ENCODE peak calls at places on chromosomes 4 and X, in eight cellular contexts. One of them, this sample, is unnamed.

GRCh38 chr4:163941221-163941865 is 446.9 kb downstream of the TMA16 start:
- DNase-seq in adipocyte: no peak
- DNase-seq in MM.1S: no peak
- DNase-seq in trophoblast cell: no peak
- DNase-seq in GM23248: no peak
- DNase-seq in neural progenitor cell: no peak
- DNase-seq in neuronal stem cell: no peak
- DNase-seq in colonic mucosa: no peak
- DNase-seq in this sample: no peak

GRCh38 chr4:113442821-113443220 is 318.7 kb downstream of the CAMK2D start:
- DNase-seq in adipocyte: no peak
- DNase-seq in MM.1S: no peak
- DNase-seq in trophoblast cell: no peak
- DNase-seq in GM23248: no peak
- DNase-seq in neural progenitor cell: no peak
- DNase-seq in neuronal stem cell: no peak
- DNase-seq in colonic mucosa: no peak
- DNase-seq in this sample: no peak

GRCh38 chrX:66015152-66015827 is 24.6 kb downstream of the VSIG4 start:
- DNase-seq in adipocyte: no peak
- DNase-seq in MM.1S: peak
- DNase-seq in trophoblast cell: peak
- DNase-seq in GM23248: no peak
- DNase-seq in neural progenitor cell: no peak
- DNase-seq in neuronal stem cell: no peak
- DNase-seq in colonic mucosa: no peak
- DNase-seq in this sample: no peak

GRCh38 chr4:110099638-110100037 is 98.8 kb downstream of the ELOVL6 start:
- DNase-seq in adipocyte: no peak
- DNase-seq in MM.1S: no peak
- DNase-seq in trophoblast cell: no peak
- DNase-seq in GM23248: no peak
- DNase-seq in neural progenitor cell: no peak
- DNase-seq in neuronal stem cell: no peak
- DNase-seq in colonic mucosa: no peak
- DNase-seq in this sample: no peak

GRCh38 chr4:175823015-175823741 is 11.1 kb upstream of the GPM6A start:
- DNase-seq in adipocyte: no peak
- DNase-seq in MM.1S: no peak
- DNase-seq in trophoblast cell: no peak
- DNase-seq in GM23248: no peak
- DNase-seq in neural progenitor cell: no peak
- DNase-seq in neuronal stem cell: no peak
- DNase-seq in colonic mucosa: no peak
- DNase-seq in this sample: no peak

GRCh38 chrX:19326567-19326966 is 17.2 kb upstream of the PDHA1 start:
- DNase-seq in adipocyte: no peak
- DNase-seq in MM.1S: no peak
- DNase-seq in trophoblast cell: no peak
- DNase-seq in GM23248: no peak
- DNase-seq in neural progenitor cell: no peak
- DNase-seq in neuronal stem cell: no peak
- DNase-seq in colonic mucosa: no peak
- DNase-seq in this sample: no peak

GRCh38 chrX:73944582-73944947 is 359.4 kb upstream of the ZCCHC13 start:
- DNase-seq in adipocyte: no peak
- DNase-seq in MM.1S: no peak
- DNase-seq in trophoblast cell: no peak
- DNase-seq in GM23248: peak
- DNase-seq in neural progenitor cell: peak
- DNase-seq in neuronal stem cell: no peak
- DNase-seq in colonic mucosa: no peak
- DNase-seq in this sample: no peak

GRCh38 chrX:2266445-2267349 is 234.1 kb downstream of the DHRSX start:
- DNase-seq in adipocyte: no peak
- DNase-seq in MM.1S: no peak
- DNase-seq in trophoblast cell: no peak
- DNase-seq in GM23248: no peak
- DNase-seq in neural progenitor cell: no peak
- DNase-seq in neuronal stem cell: no peak
- DNase-seq in colonic mucosa: no peak
- DNase-seq in this sample: no peak

GRCh38 chr4:108372678-108373077 is 203.9 kb upstream of the LEF1 start:
- DNase-seq in adipocyte: no peak
- DNase-seq in MM.1S: peak
- DNase-seq in trophoblast cell: no peak
- DNase-seq in GM23248: no peak
- DNase-seq in neural progenitor cell: no peak
- DNase-seq in neuronal stem cell: no peak
- DNase-seq in colonic mucosa: no peak
- DNase-seq in this sample: no peak

GRCh38 chr4:108367751-108368150 is 199.0 kb upstream of the LEF1 start:
- DNase-seq in adipocyte: no peak
- DNase-seq in MM.1S: no peak
- DNase-seq in trophoblast cell: peak
- DNase-seq in GM23248: no peak
- DNase-seq in neural progenitor cell: no peak
- DNase-seq in neuronal stem cell: no peak
- DNase-seq in colonic mucosa: no peak
- DNase-seq in this sample: no peak

GRCh38 chr4:108369035-108369655 is 200.4 kb upstream of the LEF1 start:
- DNase-seq in adipocyte: no peak
- DNase-seq in MM.1S: no peak
- DNase-seq in trophoblast cell: no peak
- DNase-seq in GM23248: no peak
- DNase-seq in neural progenitor cell: no peak
- DNase-seq in neuronal stem cell: no peak
- DNase-seq in colonic mucosa: no peak
- DNase-seq in this sample: no peak

GRCh38 chr4:108370291-108370690 is 201.6 kb upstream of the LEF1 start:
- DNase-seq in adipocyte: no peak
- DNase-seq in MM.1S: no peak
- DNase-seq in trophoblast cell: no peak
- DNase-seq in GM23248: no peak
- DNase-seq in neural progenitor cell: peak
- DNase-seq in neuronal stem cell: no peak
- DNase-seq in colonic mucosa: no peak
- DNase-seq in this sample: no peak

GRCh38 chr4:108370826-108371225 is 202.1 kb upstream of the LEF1 start:
- DNase-seq in adipocyte: no peak
- DNase-seq in MM.1S: no peak
- DNase-seq in trophoblast cell: no peak
- DNase-seq in GM23248: no peak
- DNase-seq in neural progenitor cell: no peak
- DNase-seq in neuronal stem cell: no peak
- DNase-seq in colonic mucosa: no peak
- DNase-seq in this sample: no peak
- H3K9ac ChIP-seq in adipocyte: no peak
- H3K9ac ChIP-seq in MM.1S: no peak
- H3K9ac ChIP-seq in trophoblast cell: no peak
- H3K9ac ChIP-seq in GM23248: no peak
- H3K9ac ChIP-seq in neural progenitor cell: no peak
- H3K9ac ChIP-seq in neuronal stem cell: no peak
- H3K9ac ChIP-seq in colonic mucosa: no peak
- H3K9ac ChIP-seq in this sample: no peak

GRCh38 chr4:99815597-99816011 is 1.0 kb upstream of the DAPP1 start:
- DNase-seq in adipocyte: no peak
- DNase-seq in MM.1S: peak
- DNase-seq in trophoblast cell: peak
- DNase-seq in GM23248: peak
- DNase-seq in neural progenitor cell: no peak
- DNase-seq in neuronal stem cell: no peak
- DNase-seq in colonic mucosa: peak
- DNase-seq in this sample: no peak

GRCh38 chr4:99817310-99817885 is 771 bp downstream of the DAPP1 start:
- DNase-seq in adipocyte: no peak
- DNase-seq in MM.1S: peak
- DNase-seq in trophoblast cell: peak
- DNase-seq in GM23248: no peak
- DNase-seq in neural progenitor cell: no peak
- DNase-seq in neuronal stem cell: no peak
- DNase-seq in colonic mucosa: no peak
- DNase-seq in this sample: no peak

GRCh38 chr4:99816611-99817309 is at the start of gene DAPP1:
- DNase-seq in adipocyte: no peak
- DNase-seq in MM.1S: peak
- DNase-seq in trophoblast cell: peak
- DNase-seq in GM23248: no peak
- DNase-seq in neural progenitor cell: no peak
- DNase-seq in neuronal stem cell: no peak
- DNase-seq in colonic mucosa: peak
- DNase-seq in this sample: no peak

GRCh38 chr4:99821918-99822503 is 5.4 kb downstream of the DAPP1 start:
- DNase-seq in adipocyte: no peak
- DNase-seq in MM.1S: peak
- DNase-seq in trophoblast cell: no peak
- DNase-seq in GM23248: no peak
- DNase-seq in neural progenitor cell: no peak
- DNase-seq in neuronal stem cell: no peak
- DNase-seq in colonic mucosa: no peak
- DNase-seq in this sample: no peak

DNA sequence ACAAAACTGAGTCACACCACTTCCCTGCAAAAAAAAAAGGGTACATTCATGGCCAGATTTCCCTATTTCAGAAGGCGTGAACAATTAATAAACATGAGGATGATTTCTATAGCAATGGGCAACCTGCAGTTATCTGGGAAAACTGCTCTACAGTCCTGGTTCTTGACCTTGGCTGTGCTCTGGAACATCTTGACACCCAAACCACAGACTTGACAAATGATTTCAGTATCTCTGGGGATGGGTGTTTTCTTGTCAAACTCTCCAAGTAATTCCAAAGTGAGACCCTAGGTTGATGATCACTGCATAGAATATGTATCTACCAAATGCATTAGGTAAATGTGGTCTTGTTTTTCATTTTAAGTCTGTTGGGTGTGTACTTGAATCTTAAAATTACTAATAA is 2.0 kb downstream of the DAPP1 start:
- DNase-seq in adipocyte: no peak
- DNase-seq in MM.1S: no peak
- DNase-seq in trophoblast cell: no peak
- DNase-seq in GM23248: no peak
- DNase-seq in neural progenitor cell: no peak
- DNase-seq in neuronal stem cell: no peak
- DNase-seq in colonic mucosa: no peak
- DNase-seq in this sample: no peak
- H3K9ac ChIP-seq in adipocyte: no peak
- H3K9ac ChIP-seq in MM.1S: peak
- H3K9ac ChIP-seq in trophoblast cell: no peak
- H3K9ac ChIP-seq in GM23248: no peak
- H3K9ac ChIP-seq in neural progenitor cell: no peak
- H3K9ac ChIP-seq in neuronal stem cell: no peak
- H3K9ac ChIP-seq in colonic mucosa: no peak
- H3K9ac ChIP-seq in this sample: no peak

DNA sequence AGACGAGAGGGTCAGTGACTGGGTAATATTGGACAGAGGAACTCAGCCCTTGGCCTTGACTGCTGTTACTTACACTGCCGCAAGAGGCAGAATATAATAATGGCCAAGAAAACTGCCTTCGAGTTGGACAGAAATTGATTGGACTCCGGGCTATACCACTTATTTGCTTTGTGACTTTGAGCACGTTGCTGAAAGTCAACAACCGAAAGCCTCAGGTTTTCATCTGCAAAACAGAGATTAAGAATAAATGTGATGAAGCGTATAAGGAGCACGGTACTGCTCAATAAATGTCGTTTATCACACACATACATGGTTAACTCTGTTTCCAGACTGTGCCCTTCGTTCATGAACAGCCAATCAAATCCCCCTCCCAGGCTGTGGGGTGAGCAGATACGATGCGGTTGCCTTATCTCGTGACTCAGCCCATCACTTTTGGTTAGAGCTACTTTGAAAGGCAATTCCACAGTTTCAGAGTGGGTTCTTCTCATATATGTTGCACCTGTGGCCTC is 91.6 kb downstream of the TSPAN7 start:
- DNase-seq in adipocyte: no peak
- DNase-seq in MM.1S: peak
- DNase-seq in trophoblast cell: no peak
- DNase-seq in GM23248: no peak
- DNase-seq in neural progenitor cell: no peak
- DNase-seq in neuronal stem cell: no peak
- DNase-seq in colonic mucosa: no peak
- DNase-seq in this sample: no peak
- H3K9ac ChIP-seq in adipocyte: no peak
- H3K9ac ChIP-seq in MM.1S: peak
- H3K9ac ChIP-seq in trophoblast cell: no peak
- H3K9ac ChIP-seq in GM23248: no peak
- H3K9ac ChIP-seq in neural progenitor cell: no peak
- H3K9ac ChIP-seq in neuronal stem cell: no peak
- H3K9ac ChIP-seq in colonic mucosa: no peak
- H3K9ac ChIP-seq in this sample: no peak

GRCh38 chrX:81257817-81258216 is 55.9 kb downstream of the SH3BGRL start:
- DNase-seq in adipocyte: no peak
- DNase-seq in MM.1S: no peak
- DNase-seq in trophoblast cell: no peak
- DNase-seq in GM23248: no peak
- DNase-seq in neural progenitor cell: no peak
- DNase-seq in neuronal stem cell: no peak
- DNase-seq in colonic mucosa: no peak
- DNase-seq in this sample: no peak

GRCh38 chrX:81259008-81259713 is 57.3 kb downstream of the SH3BGRL start:
- DNase-seq in adipocyte: peak
- DNase-seq in MM.1S: no peak
- DNase-seq in trophoblast cell: peak
- DNase-seq in GM23248: peak
- DNase-seq in neural progenitor cell: no peak
- DNase-seq in neuronal stem cell: no peak
- DNase-seq in colonic mucosa: no peak
- DNase-seq in this sample: no peak

GRCh38 chrX:81261576-81261975 is 59.7 kb downstream of the SH3BGRL start:
- DNase-seq in adipocyte: peak
- DNase-seq in MM.1S: no peak
- DNase-seq in trophoblast cell: peak
- DNase-seq in GM23248: peak
- DNase-seq in neural progenitor cell: no peak
- DNase-seq in neuronal stem cell: no peak
- DNase-seq in colonic mucosa: no peak
- DNase-seq in this sample: no peak

GRCh38 chrX:81263067-81263466 is 61.2 kb downstream of the SH3BGRL start:
- DNase-seq in adipocyte: peak
- DNase-seq in MM.1S: no peak
- DNase-seq in trophoblast cell: no peak
- DNase-seq in GM23248: no peak
- DNase-seq in neural progenitor cell: peak
- DNase-seq in neuronal stem cell: peak
- DNase-seq in colonic mucosa: no peak
- DNase-seq in this sample: no peak

DNA sequence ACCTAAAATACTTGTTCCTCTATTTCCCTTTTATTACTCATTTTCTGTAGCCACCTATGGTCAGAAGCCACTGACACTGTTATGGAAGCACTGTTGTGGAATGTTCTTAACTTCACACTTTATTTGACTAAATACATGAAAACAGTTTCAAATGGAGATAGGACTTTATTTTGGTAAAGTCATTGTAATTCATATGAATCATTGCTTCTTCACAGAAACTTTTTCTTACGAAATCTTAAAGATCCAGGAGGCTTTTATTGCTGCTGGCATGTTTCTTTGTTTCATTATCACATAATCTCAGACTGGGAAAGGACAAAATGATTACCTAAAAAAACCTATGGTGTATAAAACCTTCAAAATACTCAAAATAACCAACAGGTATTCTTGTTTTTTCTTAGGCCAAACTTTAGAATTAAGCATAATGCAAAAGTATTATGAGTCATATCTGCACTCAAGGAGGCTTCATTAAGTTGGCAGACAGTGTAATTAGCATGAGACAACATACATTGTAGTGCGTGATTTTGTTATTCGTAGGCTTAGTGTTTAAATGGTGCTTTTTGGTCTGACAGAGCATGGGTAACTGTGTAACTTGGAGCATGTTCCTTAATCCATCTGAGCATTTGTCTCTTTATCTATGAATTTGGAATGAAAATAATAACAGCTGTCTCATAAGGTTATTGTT is 58.0 kb downstream of the SH3BGRL start:
- DNase-seq in adipocyte: peak
- DNase-seq in MM.1S: no peak
- DNase-seq in trophoblast cell: no peak
- DNase-seq in GM23248: peak
- DNase-seq in neural progenitor cell: no peak
- DNase-seq in neuronal stem cell: no peak
- DNase-seq in colonic mucosa: no peak
- DNase-seq in this sample: no peak
- H3K9ac ChIP-seq in adipocyte: peak
- H3K9ac ChIP-seq in MM.1S: no peak
- H3K9ac ChIP-seq in trophoblast cell: no peak
- H3K9ac ChIP-seq in GM23248: peak
- H3K9ac ChIP-seq in neural progenitor cell: no peak
- H3K9ac ChIP-seq in neuronal stem cell: no peak
- H3K9ac ChIP-seq in colonic mucosa: no peak
- H3K9ac ChIP-seq in this sample: no peak